ENCODE peak calls at places on chromosomes 2 and 18, in nine cellular contexts. One of them, this sample, is unnamed.

GRCh38 chr2:24360050-24360962 is at the start of gene ITSN2:
- DNase-seq in AG04450: no peak
- DNase-seq in astrocyte: peak; percentile 37
- DNase-seq in cardiac muscle cell: peak; percentile 88
- DNase-seq in neural progenitor cell: peak; percentile 91
- DNase-seq in OCI-LY7: peak; percentile 84
- DNase-seq in hepatocyte: peak; percentile 90
- DNase-seq in adrenal gland: peak; percentile 87
- DNase-seq in kidney: peak; percentile 95
- DNase-seq in this sample: peak; percentile 66

GRCh38 chr2:19806591-19806990 is 95.2 kb downstream of the TTC32 start:
- DNase-seq in AG04450: no peak
- DNase-seq in astrocyte: no peak
- DNase-seq in cardiac muscle cell: no peak
- DNase-seq in neural progenitor cell: no peak
- DNase-seq in OCI-LY7: no peak
- DNase-seq in hepatocyte: no peak
- DNase-seq in adrenal gland: no peak
- DNase-seq in kidney: no peak
- DNase-seq in this sample: no peak

GRCh38 chr2:30267161-30267568 is 35.8 kb downstream of the LBH start:
- DNase-seq in AG04450: no peak
- DNase-seq in astrocyte: no peak
- DNase-seq in cardiac muscle cell: no peak
- DNase-seq in neural progenitor cell: no peak
- DNase-seq in OCI-LY7: no peak
- DNase-seq in hepatocyte: no peak
- DNase-seq in adrenal gland: no peak
- DNase-seq in kidney: no peak
- DNase-seq in this sample: no peak

GRCh38 chr2:25274868-25275574 is 66.7 kb downstream of the DNMT3A start:
- DNase-seq in AG04450: no peak
- DNase-seq in astrocyte: peak; percentile 24
- DNase-seq in cardiac muscle cell: no peak
- DNase-seq in neural progenitor cell: no peak
- DNase-seq in OCI-LY7: no peak
- DNase-seq in hepatocyte: no peak
- DNase-seq in adrenal gland: no peak
- DNase-seq in kidney: peak; percentile 83
- DNase-seq in this sample: no peak

GRCh38 chr2:63737085-63737701 is 104.5 kb upstream of the UGP2 start:
- DNase-seq in AG04450: no peak
- DNase-seq in astrocyte: no peak
- DNase-seq in cardiac muscle cell: no peak
- DNase-seq in neural progenitor cell: no peak
- DNase-seq in OCI-LY7: no peak
- DNase-seq in hepatocyte: no peak
- DNase-seq in adrenal gland: peak; percentile 19
- DNase-seq in kidney: no peak
- DNase-seq in this sample: no peak

GRCh38 chr18:76722224-76723061 is 99.9 kb upstream of the ZNF236 start:
- DNase-seq in AG04450: no peak
- DNase-seq in astrocyte: no peak
- DNase-seq in cardiac muscle cell: no peak
- DNase-seq in neural progenitor cell: no peak
- DNase-seq in OCI-LY7: no peak
- DNase-seq in hepatocyte: no peak
- DNase-seq in adrenal gland: no peak
- DNase-seq in kidney: no peak
- DNase-seq in this sample: no peak

GRCh38 chr18:24016643-24017042 is 2.1 kb downstream of the TTC39C start:
- DNase-seq in AG04450: no peak
- DNase-seq in astrocyte: no peak
- DNase-seq in cardiac muscle cell: peak; percentile 11
- DNase-seq in neural progenitor cell: no peak
- DNase-seq in OCI-LY7: no peak
- DNase-seq in hepatocyte: no peak
- DNase-seq in adrenal gland: no peak
- DNase-seq in kidney: no peak
- DNase-seq in this sample: no peak

GRCh38 chr2:213455316-213456008 is 171.2 kb downstream of the SPAG16 start:
- DNase-seq in AG04450: no peak
- DNase-seq in astrocyte: no peak
- DNase-seq in cardiac muscle cell: peak; percentile 10
- DNase-seq in neural progenitor cell: no peak
- DNase-seq in OCI-LY7: no peak
- DNase-seq in hepatocyte: peak; percentile 5
- DNase-seq in adrenal gland: no peak
- DNase-seq in kidney: peak; percentile 44
- DNase-seq in this sample: no peak

GRCh38 chr2:131756141-131756907 is 228.6 kb downstream of the CCDC74A start:
- DNase-seq in AG04450: no peak
- DNase-seq in astrocyte: no peak
- DNase-seq in cardiac muscle cell: no peak
- DNase-seq in neural progenitor cell: no peak
- DNase-seq in OCI-LY7: no peak
- DNase-seq in hepatocyte: no peak
- DNase-seq in adrenal gland: no peak
- DNase-seq in kidney: no peak
- DNase-seq in this sample: no peak

GRCh38 chr2:236731767-236732580 is 162.3 kb downstream of the ACKR3 start:
- DNase-seq in AG04450: no peak
- DNase-seq in astrocyte: peak; percentile 25
- DNase-seq in cardiac muscle cell: no peak
- DNase-seq in neural progenitor cell: no peak
- DNase-seq in OCI-LY7: no peak
- DNase-seq in hepatocyte: peak; percentile 72
- DNase-seq in adrenal gland: no peak
- DNase-seq in kidney: no peak
- DNase-seq in this sample: peak; percentile 73

GRCh38 chr18:3148930-3149535 is 70.7 kb downstream of the MYOM1 start:
- DNase-seq in AG04450: no peak
- DNase-seq in astrocyte: peak; percentile 2
- DNase-seq in cardiac muscle cell: no peak
- DNase-seq in neural progenitor cell: no peak
- DNase-seq in OCI-LY7: no peak
- DNase-seq in hepatocyte: no peak
- DNase-seq in adrenal gland: no peak
- DNase-seq in kidney: no peak
- DNase-seq in this sample: no peak

GRCh38 chr2:234411793-234412192 is 85.1 kb downstream of the ARL4C start:
- DNase-seq in AG04450: no peak
- DNase-seq in astrocyte: no peak
- DNase-seq in cardiac muscle cell: no peak
- DNase-seq in neural progenitor cell: no peak
- DNase-seq in OCI-LY7: peak; percentile 32
- DNase-seq in hepatocyte: no peak
- DNase-seq in adrenal gland: no peak
- DNase-seq in kidney: no peak
- DNase-seq in this sample: no peak

GRCh38 chr2:169767243-169767888 is 31.3 kb upstream of the SSB start:
- DNase-seq in AG04450: no peak
- DNase-seq in astrocyte: peak; percentile 26
- DNase-seq in cardiac muscle cell: peak; percentile 50
- DNase-seq in neural progenitor cell: peak; percentile 52
- DNase-seq in OCI-LY7: peak; percentile 56
- DNase-seq in hepatocyte: peak; percentile 62
- DNase-seq in adrenal gland: peak; percentile 51
- DNase-seq in kidney: no peak
- DNase-seq in this sample: peak; percentile 92

GRCh38 chr2:239961662-239962220 is 63.4 kb downstream of the NDUFA10 start:
- DNase-seq in AG04450: no peak
- DNase-seq in astrocyte: no peak
- DNase-seq in cardiac muscle cell: no peak
- DNase-seq in neural progenitor cell: no peak
- DNase-seq in OCI-LY7: no peak
- DNase-seq in hepatocyte: no peak
- DNase-seq in adrenal gland: no peak
- DNase-seq in kidney: no peak
- DNase-seq in this sample: no peak

GRCh38 chr2:29528891-29529520 is 392.4 kb downstream of the ALK start:
- DNase-seq in AG04450: peak; percentile 51
- DNase-seq in astrocyte: peak; percentile 73
- DNase-seq in cardiac muscle cell: peak; percentile 46
- DNase-seq in neural progenitor cell: no peak
- DNase-seq in OCI-LY7: no peak
- DNase-seq in hepatocyte: peak; percentile 53
- DNase-seq in adrenal gland: peak; percentile 21
- DNase-seq in kidney: peak; percentile 81
- DNase-seq in this sample: no peak

GRCh38 chr18:77203071-77203470 is 46.6 kb upstream of the GALR1 start:
- DNase-seq in AG04450: no peak
- DNase-seq in astrocyte: no peak
- DNase-seq in cardiac muscle cell: peak; percentile 68
- DNase-seq in neural progenitor cell: peak; percentile 42
- DNase-seq in OCI-LY7: no peak
- DNase-seq in hepatocyte: peak; percentile 43
- DNase-seq in adrenal gland: no peak
- DNase-seq in kidney: no peak
- DNase-seq in this sample: no peak

GRCh38 chr2:25356088-25356487 is 14.4 kb upstream of the DNMT3A start:
- DNase-seq in AG04450: no peak
- DNase-seq in astrocyte: no peak
- DNase-seq in cardiac muscle cell: no peak
- DNase-seq in neural progenitor cell: peak; percentile 0
- DNase-seq in OCI-LY7: no peak
- DNase-seq in hepatocyte: no peak
- DNase-seq in adrenal gland: no peak
- DNase-seq in kidney: no peak
- DNase-seq in this sample: no peak

GRCh38 chr2:217789003-217789735 is 213.6 kb downstream of the TNS1 start:
- DNase-seq in AG04450: peak; percentile 47
- DNase-seq in astrocyte: peak; percentile 33
- DNase-seq in cardiac muscle cell: peak; percentile 86
- DNase-seq in neural progenitor cell: peak; percentile 80
- DNase-seq in OCI-LY7: peak; percentile 49
- DNase-seq in hepatocyte: peak; percentile 84
- DNase-seq in adrenal gland: peak; percentile 85
- DNase-seq in kidney: peak; percentile 92
- DNase-seq in this sample: peak; percentile 94

GRCh38 chr2:79982445-79982844 is 322.1 kb downstream of the LRRTM1 start:
- DNase-seq in AG04450: no peak
- DNase-seq in astrocyte: no peak
- DNase-seq in cardiac muscle cell: peak; percentile 11
- DNase-seq in neural progenitor cell: peak; percentile 61
- DNase-seq in OCI-LY7: peak; percentile 10
- DNase-seq in hepatocyte: peak; percentile 21
- DNase-seq in adrenal gland: no peak
- DNase-seq in kidney: no peak
- DNase-seq in this sample: no peak

GRCh38 chr2:164859251-164859818 is 17.7 kb upstream of the COBLL1 start:
- DNase-seq in AG04450: no peak
- DNase-seq in astrocyte: no peak
- DNase-seq in cardiac muscle cell: no peak
- DNase-seq in neural progenitor cell: no peak
- DNase-seq in OCI-LY7: no peak
- DNase-seq in hepatocyte: no peak
- DNase-seq in adrenal gland: no peak
- DNase-seq in kidney: no peak
- DNase-seq in this sample: no peak

GRCh38 chr2:164860694-164861042 is 19.0 kb upstream of the COBLL1 start:
- DNase-seq in AG04450: no peak
- DNase-seq in astrocyte: no peak
- DNase-seq in cardiac muscle cell: no peak
- DNase-seq in neural progenitor cell: no peak
- DNase-seq in OCI-LY7: no peak
- DNase-seq in hepatocyte: no peak
- DNase-seq in adrenal gland: no peak
- DNase-seq in kidney: no peak
- DNase-seq in this sample: no peak
- H3K27ac ChIP-seq in AG04450: no peak overlapping the region
- H3K27ac ChIP-seq in astrocyte: no peak overlapping the region
- H3K27ac ChIP-seq in cardiac muscle cell: no peak overlapping the region
- H3K27ac ChIP-seq in neural progenitor cell: no peak overlapping the region
- H3K27ac ChIP-seq in OCI-LY7: no peak overlapping the region
- H3K27ac ChIP-seq in hepatocyte: no peak overlapping the region
- H3K27ac ChIP-seq in adrenal gland: no peak overlapping the region
- H3K27ac ChIP-seq in kidney: peak overlapping the region; percentile 38
- H3K27ac ChIP-seq in this sample: no peak overlapping the region

DNA sequence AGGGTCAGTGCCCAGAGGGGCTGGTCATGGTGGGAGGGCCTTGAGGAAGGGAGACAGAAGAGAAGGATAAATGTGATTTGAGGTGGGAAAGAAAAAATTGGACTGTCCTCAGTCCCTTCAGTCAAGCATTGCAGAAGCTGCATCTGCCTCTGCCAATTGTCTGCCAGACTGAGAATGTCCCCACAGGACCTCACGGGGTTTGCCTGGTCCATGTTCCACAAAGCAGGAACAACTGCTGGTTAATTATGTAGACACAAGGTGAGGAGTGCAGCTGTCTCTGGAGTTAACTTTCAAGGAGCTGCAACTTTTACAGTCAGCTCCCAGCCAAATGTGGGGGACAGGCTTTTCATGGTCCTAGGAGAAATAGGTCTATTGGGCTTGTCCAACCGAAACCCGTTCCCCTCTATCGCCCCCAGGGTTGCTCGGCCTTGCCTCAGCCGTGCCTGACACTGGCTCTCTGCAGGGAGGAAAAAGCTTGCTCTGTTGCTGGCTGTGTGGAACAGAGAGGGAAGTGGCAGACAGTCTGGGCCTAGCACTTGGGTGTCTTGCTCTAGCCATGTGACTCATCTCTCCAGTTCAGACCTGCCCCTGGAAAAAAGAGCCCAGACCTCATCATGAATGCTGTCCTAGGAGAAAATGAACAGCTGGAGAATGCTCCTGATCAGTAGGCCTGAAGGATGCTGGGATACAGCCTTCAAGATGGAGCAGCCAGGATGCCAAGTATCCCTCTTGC is 31.1 kb upstream of the PAX8 start:
- DNase-seq in AG04450: no peak
- DNase-seq in astrocyte: no peak
- DNase-seq in cardiac muscle cell: no peak
- DNase-seq in neural progenitor cell: no peak
- DNase-seq in OCI-LY7: no peak
- DNase-seq in hepatocyte: no peak
- DNase-seq in adrenal gland: no peak
- DNase-seq in kidney: no peak
- DNase-seq in this sample: no peak
- H3K27ac ChIP-seq in AG04450: no peak overlapping the region
- H3K27ac ChIP-seq in astrocyte: no peak overlapping the region
- H3K27ac ChIP-seq in cardiac muscle cell: no peak overlapping the region
- H3K27ac ChIP-seq in neural progenitor cell: no peak overlapping the region
- H3K27ac ChIP-seq in OCI-LY7: no peak overlapping the region
- H3K27ac ChIP-seq in hepatocyte: no peak overlapping the region
- H3K27ac ChIP-seq in adrenal gland: no peak overlapping the region
- H3K27ac ChIP-seq in kidney: no peak overlapping the region
- H3K27ac ChIP-seq in this sample: no peak overlapping the region

GRCh38 chr2:15092166-15092565 is 459.6 kb downstream of the LRATD1 start:
- DNase-seq in AG04450: no peak
- DNase-seq in astrocyte: peak; percentile 58
- DNase-seq in cardiac muscle cell: no peak
- DNase-seq in neural progenitor cell: no peak
- DNase-seq in OCI-LY7: no peak
- DNase-seq in hepatocyte: no peak
- DNase-seq in adrenal gland: no peak
- DNase-seq in kidney: no peak
- DNase-seq in this sample: no peak
- H3K27ac ChIP-seq in AG04450: peak overlapping the region; percentile 11
- H3K27ac ChIP-seq in astrocyte: no peak overlapping the region
- H3K27ac ChIP-seq in cardiac muscle cell: no peak overlapping the region
- H3K27ac ChIP-seq in neural progenitor cell: no peak overlapping the region
- H3K27ac ChIP-seq in OCI-LY7: no peak overlapping the region
- H3K27ac ChIP-seq in hepatocyte: no peak overlapping the region
- H3K27ac ChIP-seq in adrenal gland: no peak overlapping the region
- H3K27ac ChIP-seq in kidney: no peak overlapping the region
- H3K27ac ChIP-seq in this sample: no peak overlapping the region

GRCh38 chr2:160825433-160825832 is 331.8 kb upstream of the RBMS1 start:
- DNase-seq in AG04450: no peak
- DNase-seq in astrocyte: no peak
- DNase-seq in cardiac muscle cell: no peak
- DNase-seq in neural progenitor cell: no peak
- DNase-seq in OCI-LY7: no peak
- DNase-seq in hepatocyte: no peak
- DNase-seq in adrenal gland: no peak
- DNase-seq in kidney: no peak
- DNase-seq in this sample: no peak
- H3K27ac ChIP-seq in AG04450: no peak overlapping the region
- H3K27ac ChIP-seq in astrocyte: no peak overlapping the region
- H3K27ac ChIP-seq in cardiac muscle cell: no peak overlapping the region
- H3K27ac ChIP-seq in neural progenitor cell: no peak overlapping the region
- H3K27ac ChIP-seq in OCI-LY7: no peak overlapping the region
- H3K27ac ChIP-seq in hepatocyte: no peak overlapping the region
- H3K27ac ChIP-seq in adrenal gland: no peak overlapping the region
- H3K27ac ChIP-seq in kidney: no peak overlapping the region
- H3K27ac ChIP-seq in this sample: no peak overlapping the region